ENCODE peak calls at places on chromosomes 13 and 19, in eight cellular contexts. L is stimulated activated CD4-positive, alpha-beta T cell treated with anti-CD3 and anti-CD28 coated beads, Interleukin-1b, Interleukin-23, amount 100 ng/mL, for 4 hours; V is choroid plexus epithelial cell; H is NCI-H82; J is stimulated activated CD8-positive, alpha-beta memory T cell treated with anti-CD3 and anti-CD28 coated beads, Interleukin-15, amount 100 ng/mL, for 1 hour; O is AML-193; R is midbrain; A is cardiac fibroblast. X is an unnamed sample.

GRCh38 chr13:73681015-73681414 is 453.2 kb downstream of the KLF12 start:
- DNase-seq in V (no peak), O (no peak), A (no peak), J (no peak), R (no peak), H (no peak), L (no peak), X (no peak)

GRCh38 chr13:31521466-31521865 is 217.9 kb upstream of the RXFP2 start:
- DNase-seq in V (no peak), A (no peak), L (no peak), H (no peak), J (no peak), O (no peak), R (no peak), X (no peak)

GRCh38 chr19:14248578-14249011 is 42.6 kb upstream of the ADGRL1 start:
- DNase-seq in V (peak), H (peak), O (no peak), L (peak), A (no peak), R (peak), J (peak), X (no peak)

GRCh38 chr13:114222461-114222968 is 12.2 kb upstream of the CDC16 start:
- DNase-seq in J (no peak), O (peak), L (no peak), R (no peak), H (peak), V (peak), A (peak), X (peak)

GRCh38 chr19:41714598-41714997 is 6.2 kb downstream of the CEACAM5 start:
- DNase-seq in O (no peak), R (no peak), V (no peak), L (no peak), J (no peak), H (no peak), A (no peak), X (no peak)

GRCh38 chr19:5547881-5548280 is 19.9 kb downstream of the TINCR start:
- DNase-seq in H (peak), J (no peak), R (no peak), V (peak), L (no peak), O (peak), A (peak), X (peak)

GRCh38 chr19:3369337-3370213 is 3.2 kb downstream of the NFIC start:
- DNase-seq in V (peak), J (no peak), H (no peak), R (peak), L (no peak), A (peak), O (peak), X (no peak)

GRCh38 chr13:46894534-46894906 is 2.3 kb downstream of the HTR2A start:
- DNase-seq in A (no peak), L (no peak), V (no peak), J (no peak), H (no peak), O (no peak), R (no peak), X (no peak)

GRCh38 chr19:13153627-13154240 is 3.5 kb downstream of the IER2 start:
- DNase-seq in V (peak), R (no peak), J (no peak), H (peak), L (no peak), A (peak), O (peak), X (no peak)

GRCh38 chr19:18698321-18699167 is 15.1 kb downstream of the CRTC1 start:
- DNase-seq in R (no peak), L (no peak), O (no peak), H (no peak), A (no peak), J (no peak), V (peak), X (no peak)

GRCh38 chr19:46571495-46571894 is 29.6 kb upstream of the CALM3 start:
- DNase-seq in H (peak), R (no peak), J (no peak), A (peak), V (peak), O (no peak), L (no peak), X (peak)

GRCh38 chr19:39408392-39409206 is 2.0 kb downstream of the ZFP36 start:
- DNase-seq in V (peak), L (no peak), J (no peak), R (no peak), H (no peak), A (peak), O (no peak), X (peak)

GRCh38 chr19:35211545-35212230 is 16.9 kb downstream of the FAM187B start:
- DNase-seq in L (peak), V (no peak), R (no peak), H (no peak), J (peak), O (peak), A (no peak), X (peak)

GRCh38 chr13:113846639-113847318 is 17.1 kb downstream of the GAS6 start:
- DNase-seq in A (no peak), L (no peak), H (no peak), R (no peak), V (no peak), J (no peak), O (no peak), X (no peak)

GRCh38 chr13:27853345-27853744 is 61.1 kb downstream of the GSX1 start:
- DNase-seq in J (no peak), R (no peak), V (no peak), H (no peak), O (no peak), A (no peak), L (no peak), X (no peak)

GRCh38 chr19:40614595-40615411 is 13.6 kb downstream of the LTBP4 start:
- DNase-seq in O (no peak), J (peak), V (peak), R (no peak), L (peak), H (peak), A (peak), X (no peak)

GRCh38 chr19:53985863-53986262 is 5.6 kb upstream of the CACNG6 start:
- DNase-seq in L (no peak), J (no peak), H (no peak), V (no peak), O (no peak), A (no peak), R (no peak), X (no peak)

GRCh38 chr13:43057653-43058317 is 34.4 kb downstream of the DNAJC15 start:
- DNase-seq in O (no peak), R (no peak), H (peak), V (peak), A (peak), J (no peak), L (no peak), X (no peak)

GRCh38 chr13:50012396-50013169 is 2.7 kb upstream of the KCNRG start:
- DNase-seq in R (no peak), L (no peak), A (no peak), V (peak), J (no peak), H (no peak), O (no peak), X (no peak)

GRCh38 chr19:43316591-43317319 is 36.7 kb upstream of the CD177 start:
- DNase-seq in O (no peak), H (peak), L (no peak), A (peak), J (no peak), R (no peak), V (peak), X (no peak)

GRCh38 chr13:30466841-30467252 is 1.1 kb upstream of the HMGB1 start:
- DNase-seq in V (no peak), R (no peak), L (no peak), A (no peak), J (no peak), H (peak), O (peak), X (peak)

GRCh38 chr13:101211261-101211660 is 205.0 kb downstream of the NALCN start:
- DNase-seq in L (no peak), O (no peak), A (peak), R (no peak), V (peak), H (no peak), J (no peak), X (no peak)

GRCh38 chr19:12833418-12833746 is 997 bp downstream of the RTBDN start:
- DNase-seq in H (no peak), O (no peak), A (no peak), R (no peak), L (no peak), J (no peak), V (no peak), X (peak)

GRCh38 chr13:67048793-67049150 is 181.4 kb downstream of the PCDH9 start:
- DNase-seq in O (no peak), H (no peak), L (no peak), V (peak), J (no peak), A (peak), R (no peak), X (no peak)

GRCh38 chr13:39783051-39783450 is 127.6 kb downstream of the COG6 start:
- DNase-seq in H (no peak), L (no peak), R (no peak), V (peak), J (no peak), A (peak), O (no peak), X (no peak)

GRCh38 chr13:44396963-44397580 is 23.4 kb downstream of the SERP2 start:
- DNase-seq in A (peak), R (peak), J (no peak), L (no peak), O (no peak), H (peak), V (peak), X (no peak)

GRCh38 chr13:35157143-35157755 is 215.2 kb downstream of the NBEA start:
- DNase-seq in R (peak), H (peak), L (no peak), V (peak), A (peak), O (peak), J (no peak), X (peak)

GRCh38 chr19:40571005-40571318 is 5.7 kb upstream of the SHKBP1 start:
- DNase-seq in R (no peak), A (no peak), L (no peak), J (no peak), O (no peak), V (no peak), H (no peak), X (no peak)

GRCh38 chr19:46976845-46977320 is 42.8 kb upstream of the NPAS1 start:
- DNase-seq in R (no peak), H (no peak), A (peak), V (peak), O (no peak), J (no peak), L (no peak), X (no peak)

X was measured in KBM-7.